ENCODE peak calls at places on chromosomes 5 and 9, in nine cellular contexts. S is astrocyte of the spinal cord; A is T-helper 9 cell; H is SHP77; V is activated naive CD4-positive, alpha-beta T cell treated with Interleukin-2 at 50 U/mL for 16 hours; C is myocyte; Y is H7; F is upper lobe of left lung; O is activated CD4-positive, alpha-beta T cell treated with anti-CD3 and anti-CD28 coated beads, Interleukin-2, amount 50 U/mL, for 1 hour. D is an unnamed sample.

GRCh38 chr5:172370648-172371248 is 83.6 kb downstream of the SH3PXD2B start:
- DNase-seq in S (peak), Y (no peak), A (no peak), V (peak), H (peak), O (no peak), C (peak), F (no peak), D (no peak)

GRCh38 chr5:16654647-16655334 is 38.0 kb upstream of the RETREG1 start:
- DNase-seq in F (no peak), A (no peak), Y (no peak), C (peak), S (no peak), V (no peak), O (no peak), H (no peak), D (no peak)

GRCh38 chr5:137217599-137218200 is 281.4 kb downstream of the SPOCK1 start:
- DNase-seq in H (no peak), V (no peak), C (peak), A (no peak), Y (no peak), F (no peak), S (peak), O (no peak), D (no peak)

GRCh38 chr5:67693956-67694564 is 497.5 kb upstream of the CD180 start:
- DNase-seq in O (no peak), F (peak), V (no peak), C (peak), H (no peak), A (no peak), Y (no peak), S (peak), D (no peak)

GRCh38 chr9:92747459-92748232 is 17.0 kb downstream of the BICD2 start:
- DNase-seq in O (no peak), Y (no peak), A (no peak), H (no peak), C (peak), S (no peak), V (no peak), F (no peak), D (no peak)

GRCh38 chr5:134634227-134634626 is 1.6 kb upstream of the SAR1B start:
- DNase-seq in Y (no peak), F (no peak), V (no peak), A (no peak), C (no peak), O (no peak), H (no peak), S (no peak), D (no peak)

GRCh38 chr5:131505237-131505908 is 129.7 kb downstream of the RAPGEF6 start:
- DNase-seq in Y (no peak), S (peak), A (no peak), H (no peak), F (no peak), V (no peak), O (no peak), C (no peak), D (no peak)

GRCh38 chr9:90044710-90045151 is 439.9 kb downstream of the GADD45G start:
- DNase-seq in Y (no peak), S (peak), V (peak), A (no peak), F (peak), O (no peak), H (peak), C (peak), D (no peak)

GRCh38 chr5:102798103-102798502 is 43.0 kb downstream of the PAM start:
- DNase-seq in S (no peak), H (no peak), F (no peak), O (no peak), Y (no peak), C (no peak), V (no peak), A (no peak), D (no peak)

GRCh38 chr9:5838884-5839571 is 6.1 kb upstream of the ERMP1 start:
- DNase-seq in V (no peak), Y (peak), C (peak), H (peak), A (no peak), O (no peak), S (peak), F (peak), D (no peak)

GRCh38 chr9:115132648-115133047 is 14.7 kb upstream of the TNC start:
- DNase-seq in F (no peak), Y (no peak), C (peak), S (peak), H (no peak), O (no peak), V (no peak), A (no peak), D (no peak)

GRCh38 chr5:55304584-55304983 is 2.9 kb downstream of the DHX29 start:
- DNase-seq in Y (no peak), V (no peak), A (no peak), O (no peak), F (no peak), S (no peak), C (no peak), H (no peak), D (no peak)

GRCh38 chr9:1775230-1775629 is 239.9 kb upstream of the SMARCA2 start:
- DNase-seq in A (no peak), C (no peak), H (no peak), O (no peak), S (no peak), Y (peak), F (no peak), V (no peak), D (no peak)

GRCh38 chr5:140857177-140857986 is 1.7 kb downstream of the PCDHA10 start:
- DNase-seq in F (no peak), H (no peak), V (no peak), A (no peak), C (no peak), O (no peak), S (no peak), Y (no peak), D (no peak)

GRCh38 chr9:85182381-85182780 is 512.9 kb downstream of the NTRK2 start:
- DNase-seq in A (no peak), C (no peak), S (no peak), Y (no peak), F (no peak), H (no peak), O (no peak), V (no peak), D (no peak)

GRCh38 chr9:99211746-99212145 is 10.0 kb downstream of the ALG2 start:
- DNase-seq in O (no peak), A (no peak), S (no peak), H (no peak), F (no peak), Y (no peak), V (no peak), C (no peak), D (no peak)

D was measured in SIG-M5.